ENCODE peak calls at places on chromosome 14, in seven cellular contexts. D is CD8-positive, alpha-beta memory T cell; J is sigmoid colon; H is breast epithelium; Y is effector memory CD4-positive, alpha-beta T cell; K is prostate gland; S is right lobe of liver. X is an unnamed sample.

GRCh38 chr14:65403231-65403630 is 9.3 kb upstream of the FUT8 start:
- DNase-seq in Y (no peak), H (no peak), K (no peak), S (no peak), D (no peak), J (no peak), X (no peak)

GRCh38 chr14:99260652-99261551 is 11.1 kb downstream of the BCL11B start:
- DNase-seq in J (no peak), K (no peak), S (no peak), H (no peak), Y (peak; percentile 63), D (peak; percentile 78), X (peak; percentile 76)

GRCh38 chr14:63039800-63040380 is 5.4 kb downstream of the KCNH5 start:
- DNase-seq in K (no peak), D (no peak), S (no peak), H (no peak), Y (no peak), J (no peak), X (no peak)

GRCh38 chr14:67432088-67432564 is 20.2 kb upstream of the PLEK2 start:
- DNase-seq in H (no peak), S (no peak), D (no peak), K (no peak), J (peak; percentile 7), Y (no peak), X (no peak)

GRCh38 chr14:94400454-94400853 is 12.1 kb upstream of the SERPINA1 start:
- DNase-seq in J (no peak), D (no peak), K (no peak), Y (no peak), H (no peak), S (no peak), X (no peak)

GRCh38 chr14:77076118-77076631 is 21.9 kb upstream of the CIPC start:
- DNase-seq in K (no peak), S (peak; percentile 71), D (no peak), Y (no peak), J (peak; percentile 89), H (peak; percentile 55), X (no peak)

GRCh38 chr14:64942531-64943111 is at the start of gene GPX2:
- DNase-seq in H (no peak), S (peak; percentile 87), K (peak; percentile 82), Y (no peak), J (no peak), D (no peak), X (no peak)

GRCh38 chr14:21643407-21643806 is 8.7 kb upstream of the OR10G2 start:
- DNase-seq in D (no peak), Y (no peak), K (no peak), H (no peak), J (no peak), S (no peak), X (no peak)

GRCh38 chr14:75725481-75725880 is 64.4 kb downstream of the TTLL5 start:
- DNase-seq in H (peak; percentile 45), D (no peak), J (no peak), K (no peak), S (no peak), Y (no peak), X (no peak)

GRCh38 chr14:99081156-99081765 is 190.7 kb downstream of the BCL11B start:
- DNase-seq in S (no peak), H (no peak), Y (no peak), D (no peak), K (no peak), J (no peak), X (no peak)

GRCh38 chr14:53890611-53891091 is 66.0 kb downstream of the BMP4 start:
- DNase-seq in S (no peak), D (no peak), K (no peak), H (no peak), Y (no peak), J (no peak), X (no peak)

GRCh38 chr14:57657487-57657886 is 163.8 kb upstream of the CCDC198 start:
- DNase-seq in S (no peak), Y (no peak), H (no peak), K (no peak), D (no peak), J (no peak), X (no peak)

GRCh38 chr14:54261283-54261682 is 135.5 kb upstream of the CDKN3 start:
- DNase-seq in H (no peak), K (no peak), J (no peak), S (no peak), D (no peak), Y (no peak), X (no peak)

GRCh38 chr14:99191663-99192621 is 80.1 kb downstream of the BCL11B start:
- DNase-seq in Y (peak; percentile 39), S (peak; percentile 61), K (peak; percentile 68), J (peak; percentile 78), D (peak; percentile 65), H (peak; percentile 43), X (peak; percentile 80)

GRCh38 chr14:36424478-36425102 is 95.4 kb downstream of the NKX2-1 start:
- DNase-seq in H (no peak), S (no peak), Y (no peak), K (no peak), D (no peak), J (no peak), X (no peak)

DNA sequence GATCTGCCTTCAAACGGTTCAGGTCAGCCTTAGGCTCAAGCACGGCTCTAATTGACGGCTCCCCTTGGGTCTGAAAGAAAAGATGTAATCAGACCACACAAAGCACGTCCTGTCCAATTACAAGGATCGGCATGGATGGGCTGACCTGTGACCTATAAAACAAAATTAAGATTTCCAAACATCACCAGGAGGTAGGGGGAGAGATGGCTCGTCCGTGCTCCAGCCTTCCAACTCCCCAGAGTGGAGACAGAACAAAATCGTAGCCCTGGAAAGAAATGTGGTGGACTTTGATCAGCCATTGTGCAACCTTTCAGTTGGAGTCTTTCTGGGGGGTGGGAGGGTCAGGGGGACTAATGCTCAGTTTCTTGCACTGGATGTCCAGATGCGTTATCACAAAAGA is 226.6 kb upstream of the DIO3 start:
- DNase-seq in Y (no peak), S (no peak), H (no peak), K (no peak), D (no peak), J (no peak), X (no peak)
- H3K4me1 ChIP-seq in Y (no peaks in the 10 kb centered on the region), S (peaks cover 36% of the 10 kb centered on the region), H (no peaks in the 10 kb centered on the region), K (no peaks in the 10 kb centered on the region), D (no peaks in the 10 kb centered on the region), J (peaks cover 17% of the 10 kb centered on the region), X (no peaks in the 10 kb centered on the region)

GRCh38 chr14:85622986-85623385 is 93.0 kb downstream of the FLRT2 start:
- DNase-seq in S (no peak), J (no peak), K (no peak), Y (no peak), H (no peak), D (no peak), X (no peak)

GRCh38 chr14:85619866-85620265 is 89.9 kb downstream of the FLRT2 start:
- DNase-seq in S (no peak), D (no peak), H (no peak), K (no peak), Y (no peak), J (no peak), X (no peak)

GRCh38 chr14:85622106-85622505 is 92.2 kb downstream of the FLRT2 start:
- DNase-seq in K (no peak), H (no peak), D (no peak), Y (no peak), S (no peak), J (no peak), X (no peak)

GRCh38 chr14:85618978-85619377 is 89.0 kb downstream of the FLRT2 start:
- DNase-seq in Y (no peak), H (no peak), K (no peak), S (no peak), D (no peak), J (no peak), X (no peak)

DNA sequence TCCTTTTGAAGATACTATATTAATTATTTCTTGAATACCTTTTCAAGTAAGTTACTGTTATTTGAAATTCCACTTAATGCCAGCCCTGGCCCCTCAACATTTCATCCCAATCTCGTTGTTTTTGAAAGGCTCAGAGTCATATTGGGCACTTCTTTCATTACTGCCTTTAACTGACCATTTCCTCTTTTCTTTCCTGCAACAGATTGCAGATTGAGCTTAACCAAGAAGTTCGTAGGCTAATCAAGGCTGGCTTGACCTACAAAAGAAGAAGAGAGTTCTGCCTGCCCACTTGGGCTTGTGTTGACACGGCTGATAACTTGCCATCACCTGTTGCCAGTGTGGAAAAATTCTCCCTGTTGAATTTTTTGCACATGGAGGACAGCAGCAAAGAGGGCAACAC is 91.0 kb downstream of the FLRT2 start:
- DNase-seq in H (no peak), D (no peak), J (no peak), Y (no peak), S (no peak), K (no peak), X (no peak)
- H3K36me3 ChIP-seq in H (no peaks in the 10 kb centered on the region), D (no peaks in the 10 kb centered on the region), J (no peaks in the 10 kb centered on the region), Y (no peaks in the 10 kb centered on the region), S (no peaks in the 10 kb centered on the region), K (no peaks in the 10 kb centered on the region), X (no peaks in the 10 kb centered on the region)

DNA sequence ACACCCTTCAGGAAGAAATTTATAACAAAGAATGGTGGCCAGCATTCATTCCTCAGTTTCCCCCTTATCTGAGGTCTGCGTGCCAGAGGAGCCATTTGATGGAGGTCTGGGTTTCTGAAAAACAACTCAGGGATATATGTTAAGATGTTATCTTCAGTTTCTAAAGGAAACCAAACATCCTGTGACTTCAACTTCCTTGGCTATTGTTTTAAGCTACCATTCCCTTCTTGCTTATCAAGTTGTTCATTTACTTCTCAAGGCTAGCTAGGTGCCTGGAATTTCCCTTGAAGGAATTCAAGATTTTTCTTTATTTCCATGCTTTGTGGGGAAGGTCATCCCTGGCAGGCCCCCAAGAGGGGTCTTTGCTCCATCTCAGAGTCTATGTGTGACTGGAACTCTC is 27.1 kb upstream of the OXA1L start:
- DNase-seq in D (no peak), K (no peak), S (no peak), Y (no peak), H (no peak), J (no peak), X (no peak)
- H3K4me1 ChIP-seq in D (no peaks in the 10 kb centered on the region), K (no peaks in the 10 kb centered on the region), S (no peaks in the 10 kb centered on the region), Y (no peaks in the 10 kb centered on the region), H (no peaks in the 10 kb centered on the region), J (no peaks in the 10 kb centered on the region), X (no peaks in the 10 kb centered on the region)

GRCh38 chr14:52874389-52874788 is 76.5 kb downstream of the FERMT2 start:
- DNase-seq in J (no peak), D (no peak), H (no peak), S (no peak), Y (no peak), K (no peak), X (no peak)

GRCh38 chr14:52875707-52876106 is 75.1 kb downstream of the FERMT2 start:
- DNase-seq in H (no peak), D (no peak), K (no peak), Y (no peak), J (no peak), S (no peak), X (no peak)

GRCh38 chr14:52871606-52872005 is 79.2 kb downstream of the FERMT2 start:
- DNase-seq in D (no peak), Y (no peak), S (no peak), J (no peak), K (no peak), H (no peak), X (no peak)

GRCh38 chr14:52873694-52874093 is 77.2 kb downstream of the FERMT2 start:
- DNase-seq in Y (no peak), D (no peak), K (no peak), J (peak; percentile 77), S (peak; percentile 37), H (peak; percentile 65), X (no peak)

DNA sequence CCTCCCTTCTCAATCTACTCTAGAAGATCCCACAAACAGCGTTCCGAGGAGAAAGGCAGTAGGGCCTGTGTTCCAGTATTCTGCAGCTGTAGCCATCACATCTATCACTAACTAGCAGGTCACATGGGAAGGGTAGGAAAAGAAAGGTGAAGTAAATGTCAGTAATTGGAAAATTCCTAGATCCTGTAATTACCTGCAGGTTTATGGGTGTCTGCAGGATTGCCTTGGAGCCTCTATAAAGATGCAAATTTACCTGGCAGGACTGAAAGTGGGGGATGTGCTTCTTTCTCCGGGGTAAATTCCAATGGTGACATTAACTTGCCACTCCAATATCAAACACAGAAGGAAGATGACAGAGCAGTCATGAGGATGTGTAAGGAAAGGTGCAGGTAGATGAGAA is 77.8 kb downstream of the FERMT2 start:
- DNase-seq in S (no peak), H (no peak), K (no peak), J (no peak), D (no peak), Y (no peak), X (no peak)
- H3K36me3 ChIP-seq in S (no peaks in the 10 kb centered on the region), H (no peaks in the 10 kb centered on the region), K (no peaks in the 10 kb centered on the region), J (peaks cover 36% of the 10 kb centered on the region), D (no peaks in the 10 kb centered on the region), Y (no peaks in the 10 kb centered on the region), X (no peaks in the 10 kb centered on the region)